ENCODE peak calls at places on chromosomes 13 and 19, in four cellular contexts. One of them, this sample, is unnamed.

GRCh38 chr13:89568746-89569145 is 1778.7 kb upstream of the MIR17HG start:
- DNase-seq in glutamatergic neuron: no peak
- DNase-seq in mesendoderm: peak
- DNase-seq in amygdala: no peak
- DNase-seq in this sample: no peak

GRCh38 chr19:56099638-56100539 is 21.2 kb downstream of the ZNF787 start:
- DNase-seq in amygdala: no peak
- DNase-seq in mesendoderm: no peak
- DNase-seq in glutamatergic neuron: no peak
- DNase-seq in this sample: no peak

GRCh38 chr13:113846639-113847318 is 17.1 kb downstream of the GAS6 start:
- DNase-seq in glutamatergic neuron: no peak
- DNase-seq in mesendoderm: no peak
- DNase-seq in amygdala: no peak
- DNase-seq in this sample: no peak

GRCh38 chr19:52535831-52536800 is 8.6 kb downstream of the ZNF808 start:
- DNase-seq in amygdala: peak
- DNase-seq in mesendoderm: peak
- DNase-seq in glutamatergic neuron: peak
- DNase-seq in this sample: peak

GRCh38 chr19:14347999-14348889 is 33.0 kb upstream of the ADGRE5 start:
- DNase-seq in amygdala: peak
- DNase-seq in glutamatergic neuron: peak
- DNase-seq in mesendoderm: peak
- DNase-seq in this sample: peak

GRCh38 chr13:76523740-76524382 is 362.3 kb downstream of the KCTD12 start:
- DNase-seq in amygdala: no peak
- DNase-seq in mesendoderm: peak
- DNase-seq in glutamatergic neuron: no peak
- DNase-seq in this sample: no peak

GRCh38 chr19:18392417-18392816 is 5.0 kb downstream of the LRRC25 start:
- DNase-seq in mesendoderm: no peak
- DNase-seq in glutamatergic neuron: no peak
- DNase-seq in amygdala: no peak
- DNase-seq in this sample: no peak

GRCh38 chr13:102589291-102589822 is 7.4 kb upstream of the TPP2 start:
- DNase-seq in amygdala: peak
- DNase-seq in glutamatergic neuron: no peak
- DNase-seq in mesendoderm: no peak
- DNase-seq in this sample: no peak

GRCh38 chr19:37361994-37362393 is 8.9 kb upstream of the ZNF527 start:
- DNase-seq in mesendoderm: no peak
- DNase-seq in amygdala: no peak
- DNase-seq in glutamatergic neuron: no peak
- DNase-seq in this sample: no peak

GRCh38 chr19:33673258-33673875 is 51.6 kb downstream of the CHST8 start:
- DNase-seq in glutamatergic neuron: no peak
- DNase-seq in mesendoderm: no peak
- DNase-seq in amygdala: no peak
- DNase-seq in this sample: no peak

GRCh38 chr19:49930483-49931011 is 1.2 kb upstream of the NUP62 start:
- DNase-seq in mesendoderm: peak
- DNase-seq in amygdala: no peak
- DNase-seq in glutamatergic neuron: peak
- DNase-seq in this sample: peak

GRCh38 chr19:58067240-58067912 is 8.3 kb downstream of the ZNF135 start:
- DNase-seq in glutamatergic neuron: no peak
- DNase-seq in mesendoderm: peak
- DNase-seq in amygdala: no peak
- DNase-seq in this sample: no peak